ENCODE peak calls at places on chromosomes 12 and 14, in ten cellular contexts. A is stromal cell of bone marrow; C is amniotic stem cell; K is thoracic aorta; P is stimulated activated CD4-positive, alpha-beta T cell treated with anti-CD3 and anti-CD28 coated beads, Interleukin-15, amount 100 ng/mL, for 1 hour; O is NAMALWA; H is lung; E is heart right ventricle; S is suprapubic skin; R is AG04450. G is an unnamed sample.
A peak's percentile ranks its signal among the peaks of the same experiment; 100 is the strongest.

GRCh38 chr12:52063986-52064649 is 5.7 kb upstream of the ATG101 start:
- DNase-seq in E (peak; percentile 77), A (peak; percentile 92), R (peak; percentile 79), H (no peak), P (no peak), O (no peak), K (no peak), S (peak; percentile 76), C (no peak), G (peak; percentile 85)

GRCh38 chr14:50062438-50063039 is 53.8 kb downstream of the VCPKMT start:
- DNase-seq in K (no peak), P (peak; percentile 67), O (peak; percentile 36), S (no peak), H (no peak), A (no peak), R (no peak), E (no peak), C (no peak), G (no peak)

GRCh38 chr12:105076098-105076497 is 8.2 kb downstream of the ALDH1L2 start:
- DNase-seq in A (peak; percentile 70), H (no peak), E (no peak), P (no peak), R (no peak), C (no peak), S (no peak), O (no peak), K (no peak), G (no peak)

GRCh38 chr12:131832393-131833231 is 4.4 kb downstream of the MMP17 start:
- DNase-seq in S (peak; percentile 85), A (peak; percentile 33), P (no peak), E (no peak), O (no peak), R (peak; percentile 52), K (no peak), C (no peak), H (no peak), G (peak; percentile 90)

GRCh38 chr12:63821781-63822251 is 22.7 kb upstream of the SRGAP1 start:
- DNase-seq in K (no peak), R (no peak), H (no peak), P (no peak), C (no peak), A (no peak), S (peak; percentile 66), E (no peak), O (no peak), G (peak; percentile 35)

GRCh38 chr14:20328705-20329104 is 4.4 kb downstream of the CCNB1IP1 start:
- DNase-seq in P (no peak), R (no peak), C (no peak), A (no peak), O (no peak), H (no peak), S (no peak), E (no peak), K (no peak), G (no peak)

GRCh38 chr14:106530423-106531107 is 1004.2 kb downstream of the TMEM121 start:
- DNase-seq in H (no peak), P (no peak), C (no peak), E (no peak), K (no peak), S (no peak), A (no peak), R (no peak), O (peak; percentile 94), G (no peak)

GRCh38 chr12:52264435-52264825 is 10.0 kb upstream of the KRT86 start:
- DNase-seq in H (no peak), P (no peak), S (peak; percentile 5), O (peak; percentile 11), R (no peak), A (no peak), E (no peak), K (no peak), C (no peak), G (no peak)

GRCh38 chr14:68589447-68590232 is 203.2 kb downstream of the ZFP36L1 start:
- DNase-seq in A (peak; percentile 85), H (no peak), K (no peak), P (no peak), E (peak; percentile 54), S (peak; percentile 76), C (no peak), R (no peak), O (no peak), G (peak; percentile 87)

GRCh38 chr12:57765698-57766463 is 997 bp downstream of the CYP27B1 start:
- DNase-seq in K (no peak), R (no peak), O (no peak), S (no peak), E (no peak), P (no peak), H (no peak), C (no peak), A (no peak), G (no peak)

GRCh38 chr12:27852117-27852516 is 72.1 kb upstream of the MANSC4 start:
- DNase-seq in O (no peak), A (no peak), H (no peak), P (no peak), S (no peak), E (no peak), R (no peak), C (no peak), K (no peak), G (no peak)